ENCODE peak calls at places on chromosome 12, in seven cellular contexts. I, K, J, C, P, W and B are unnamed samples.

GRCh38 chr12:102885043-102885932 is 31.8 kb downstream of the PAH start:
- DNase-seq in I (no peak), K (no peak), J (peak), C (no peak), P (no peak), W (no peak), B (no peak)

GRCh38 chr12:89346741-89347324 is 5.5 kb downstream of the DUSP6 start:
- DNase-seq in I (peak), K (no peak), J (peak), C (peak), P (no peak), W (peak), B (no peak)

GRCh38 chr12:100593490-100593889 is 20.0 kb downstream of the GAS2L3 start:
- DNase-seq in I (no peak), K (no peak), J (no peak), C (no peak), P (no peak), W (no peak), B (no peak)

GRCh38 chr12:98002887-98003493 is 512.4 kb upstream of the TMPO start:
- DNase-seq in I (peak), K (peak), J (peak), C (no peak), P (no peak), W (no peak), B (peak)

GRCh38 chr12:108446766-108447165 is 68.3 kb upstream of the FICD start:
- DNase-seq in I (no peak), K (no peak), J (no peak), C (peak), P (no peak), W (peak), B (no peak)

GRCh38 chr12:124829708-124830304 is 33.9 kb downstream of the SCARB1 start:
- DNase-seq in I (no peak), K (no peak), J (no peak), C (no peak), P (no peak), W (no peak), B (no peak)

GRCh38 chr12:18754118-18754707 is 16.3 kb downstream of the CAPZA3 start:
- DNase-seq in I (peak), K (no peak), J (no peak), C (no peak), P (no peak), W (no peak), B (no peak)

GRCh38 chr12:60333461-60333860 is 737.6 kb downstream of the SLC16A7 start:
- DNase-seq in I (no peak), K (no peak), J (no peak), C (no peak), P (no peak), W (no peak), B (no peak)

GRCh38 chr12:119578112-119578511 is 15.5 kb upstream of the TMEM233 start:
- DNase-seq in I (no peak), K (no peak), J (no peak), C (no peak), P (no peak), W (no peak), B (no peak)

GRCh38 chr12:105393586-105393985 is 63.1 kb downstream of the C12orf75 start:
- DNase-seq in I (no peak), K (no peak), J (no peak), C (no peak), P (no peak), W (no peak), B (no peak)

GRCh38 chr12:21662122-21662792 is 4.6 kb upstream of the LDHB start:
- DNase-seq in I (no peak), K (peak), J (no peak), C (no peak), P (no peak), W (no peak), B (no peak)

GRCh38 chr12:14402697-14403096 is 37.2 kb downstream of the ATF7IP start:
- DNase-seq in I (no peak), K (no peak), J (no peak), C (no peak), P (no peak), W (no peak), B (no peak)

GRCh38 chr12:77999074-77999715 is 168.5 kb downstream of the NAV3 start:
- DNase-seq in I (no peak), K (no peak), J (no peak), C (no peak), P (no peak), W (no peak), B (no peak)

GRCh38 chr12:7581046-7581445 is 77.5 kb upstream of the CD163 start:
- DNase-seq in I (no peak), K (no peak), J (no peak), C (no peak), P (no peak), W (no peak), B (no peak)

GRCh38 chr12:20011200-20011599 is 357.1 kb upstream of the PDE3A start:
- DNase-seq in I (no peak), K (no peak), J (peak), C (peak), P (no peak), W (no peak), B (no peak)

GRCh38 chr12:46230985-46231384 is 37.9 kb downstream of the SLC38A1 start:
- DNase-seq in I (no peak), K (no peak), J (no peak), C (no peak), P (no peak), W (no peak), B (no peak)

GRCh38 chr12:17278946-17279345 is 673.0 kb upstream of the LMO3 start:
- DNase-seq in I (no peak), K (no peak), J (no peak), C (no peak), P (no peak), W (no peak), B (no peak)

GRCh38 chr12:88420460-88420859 is 159.8 kb downstream of the KITLG start:
- DNase-seq in I (no peak), K (no peak), J (no peak), C (no peak), P (no peak), W (no peak), B (peak)

GRCh38 chr12:116736962-116737773 is 701 bp downstream of the SPRING1 start:
- DNase-seq in I (no peak), K (no peak), J (no peak), C (no peak), P (peak), W (no peak), B (peak)

GRCh38 chr12:15931590-15932053 is 20.5 kb downstream of the DERA start:
- DNase-seq in I (no peak), K (no peak), J (no peak), C (no peak), P (no peak), W (no peak), B (no peak)

GRCh38 chr12:132084681-132085635 is 59.2 kb downstream of the DDX51 start:
- DNase-seq in I (peak), K (peak), J (peak), C (peak), P (no peak), W (peak), B (peak)
- TF ChIP-seq POLR2A in I (peak), K (no peak), J (peak), C (no peak), P (no peak), W (no peak), B (peak)

GRCh38 chr12:50132505-50133135 is 20.6 kb downstream of the COX14 start:
- DNase-seq in I (no peak), K (no peak), J (no peak), C (no peak), P (no peak), W (no peak), B (no peak)
- TF ChIP-seq POLR2A in I (no peak), K (no peak), J (no peak), C (no peak), P (no peak), W (no peak), B (no peak)

DNA sequence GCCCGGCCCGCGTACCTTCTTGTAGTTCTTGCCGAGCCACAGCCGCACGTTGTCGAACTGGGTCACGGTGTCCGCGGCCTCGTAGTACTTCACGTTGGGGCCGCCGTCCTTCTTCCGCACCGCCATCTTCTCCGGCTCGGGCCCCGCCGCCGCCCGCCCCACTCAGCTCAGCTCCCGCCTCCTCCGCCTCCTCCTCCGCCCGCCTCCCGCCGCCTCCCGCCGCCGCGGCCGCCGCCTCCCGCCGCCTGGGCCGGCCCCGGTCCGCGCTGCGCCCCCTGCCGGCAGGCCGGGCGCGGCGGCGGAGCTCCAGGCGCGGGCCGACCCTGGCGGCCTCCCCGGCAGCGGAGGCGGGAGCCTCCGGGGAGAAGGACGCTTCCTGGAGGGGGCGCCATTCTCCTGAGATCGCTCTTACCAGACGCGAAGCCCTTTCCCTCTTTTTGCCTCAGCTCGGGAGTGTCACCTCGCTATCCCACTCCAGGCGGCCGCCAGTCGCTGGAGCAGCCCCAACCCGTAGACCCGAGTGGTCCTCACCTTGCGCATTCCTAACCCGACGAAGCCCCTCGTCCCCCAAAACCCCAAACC is at the start of gene SMARCC2:
- DNase-seq in I (peak), K (peak), J (peak), C (peak), P (peak), W (peak), B (peak)
- TF ChIP-seq POLR2A in I (peak), K (no peak), J (peak), C (peak), P (peak), W (no peak), B (peak)

GRCh38 chr12:2722806-2723205 is 72.0 kb upstream of the FKBP4 start:
- DNase-seq in I (no peak), K (peak), J (peak), C (no peak), P (no peak), W (no peak), B (no peak)
- TF ChIP-seq POLR2A in I (no peak), K (no peak), J (no peak), C (no peak), P (no peak), W (no peak), B (no peak)

GRCh38 chr12:26126340-26127284 is 1.8 kb upstream of the BHLHE41 start:
- DNase-seq in I (peak), K (peak), J (peak), C (peak), P (peak), W (peak), B (peak)

GRCh38 chr12:26123482-26123980 is 1.3 kb downstream of the BHLHE41 start:
- DNase-seq in I (no peak), K (no peak), J (no peak), C (no peak), P (no peak), W (no peak), B (no peak)

GRCh38 chr12:26127404-26127803 is 2.6 kb upstream of the BHLHE41 start:
- DNase-seq in I (no peak), K (no peak), J (no peak), C (no peak), P (no peak), W (no peak), B (no peak)

GRCh38 chr12:26124491-26125450 is at the start of gene BHLHE41:
- DNase-seq in I (peak), K (peak), J (peak), C (peak), P (peak), W (peak), B (no peak)

DNA sequence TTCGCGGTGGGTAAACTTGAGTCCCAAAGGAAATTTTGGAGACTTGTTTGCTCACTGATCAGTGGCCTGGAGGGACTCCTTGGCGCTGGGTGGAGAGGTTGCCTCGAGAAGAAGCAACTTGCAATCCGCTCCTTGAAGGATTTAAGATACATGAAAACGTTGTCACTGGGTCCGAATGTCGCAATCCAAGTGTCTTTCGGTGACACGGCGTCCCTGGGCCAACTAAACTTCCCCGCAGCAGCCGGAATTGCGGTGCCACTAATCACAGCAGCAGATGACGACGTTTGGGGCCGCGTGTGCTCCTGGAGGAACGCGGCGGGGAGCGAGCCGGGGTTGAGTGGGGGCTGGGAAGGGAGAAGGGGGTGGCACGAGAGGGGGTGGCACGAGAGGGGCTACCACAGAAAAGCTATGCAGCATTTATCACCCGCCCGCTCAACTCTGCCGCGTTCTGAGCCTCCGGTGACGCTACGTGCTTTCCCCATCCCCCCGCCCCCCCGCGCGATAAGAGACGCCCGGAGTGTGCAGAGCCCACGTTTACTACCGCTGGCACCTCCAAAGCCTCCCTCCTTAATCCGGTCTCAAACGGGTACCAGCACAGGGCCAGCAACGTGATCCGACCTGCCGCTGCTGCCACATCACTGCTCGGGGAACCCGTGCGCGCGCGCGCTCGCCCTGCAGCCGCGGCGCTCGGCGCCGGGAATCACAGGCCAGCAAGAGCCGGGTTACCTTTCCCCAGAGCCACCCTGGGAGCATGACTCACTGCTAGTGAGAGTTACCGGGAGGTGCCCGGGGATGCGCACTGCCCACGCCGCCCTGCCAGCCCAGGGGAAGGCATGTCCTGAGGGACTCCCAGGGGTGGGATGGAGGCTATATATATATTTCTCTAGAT is 858 bp upstream of the BHLHE41 start:
- DNase-seq in I (peak), K (peak), J (peak), C (peak), P (peak), W (peak), B (peak)
- TF ChIP-seq POLR2A in I (peak), K (no peak), J (peak), C (no peak), P (peak), W (peak), B (peak)

GRCh38 chr12:128820723-128821432 is 2.9 kb downstream of the SLC15A4 start:
- DNase-seq in I (peak), K (no peak), J (peak), C (no peak), P (no peak), W (peak), B (no peak)
- TF ChIP-seq POLR2A in I (no peak), K (no peak), J (no peak), C (no peak), P (no peak), W (no peak), B (no peak)